ENCODE peak calls at places on chromosomes 1 and 21, in six cellular contexts. A, K, D, S, C and G are unnamed samples.

GRCh38 chr1:226581650-226582330 is 33.2 kb downstream of the STUM start:
- DNase-seq in A (no peak), K (no peak), D (no peak), S (no peak), C (no peak), G (no peak)

GRCh38 chr21:46116189-46116845 is 18.4 kb downstream of the COL6A2 start:
- DNase-seq in A (peak), K (no peak), D (no peak), S (peak), C (no peak), G (peak)

GRCh38 chr1:201139306-201139705 is 12.3 kb upstream of the ASCL5 start:
- DNase-seq in A (no peak), K (no peak), D (no peak), S (no peak), C (no peak), G (no peak)

GRCh38 chr1:185373813-185374524 is 56.9 kb upstream of the IVNS1ABP start:
- DNase-seq in A (peak), K (no peak), D (peak), S (no peak), C (peak), G (no peak)

GRCh38 chr1:8482844-8483436 is 165.0 kb downstream of the SLC45A1 start:
- DNase-seq in A (no peak), K (no peak), D (no peak), S (no peak), C (no peak), G (no peak)

GRCh38 chr1:37294514-37294913 is 179.9 kb upstream of the ZC3H12A start:
- DNase-seq in A (no peak), K (peak), D (no peak), S (no peak), C (no peak), G (no peak)

GRCh38 chr1:198264271-198264670 is 107.5 kb downstream of the NEK7 start:
- DNase-seq in A (no peak), K (no peak), D (no peak), S (no peak), C (no peak), G (no peak)

GRCh38 chr1:213014642-213015041 is 1.0 kb downstream of the ANGEL2 start:
- DNase-seq in A (no peak), K (no peak), D (no peak), S (no peak), C (peak), G (no peak)

GRCh38 chr1:41799723-41800122 is 119.0 kb downstream of the HIVEP3 start:
- DNase-seq in A (no peak), K (no peak), D (no peak), S (no peak), C (peak), G (no peak)

GRCh38 chr1:155069551-155070391 is 6.2 kb downstream of the EFNA4 start:
- DNase-seq in A (no peak), K (no peak), D (no peak), S (no peak), C (no peak), G (no peak)

GRCh38 chr1:226406401-226406881 is 1.5 kb downstream of the PARP1 start:
- DNase-seq in A (no peak), K (no peak), D (no peak), S (no peak), C (no peak), G (no peak)

GRCh38 chr1:239308701-239309333 is 77.6 kb upstream of the CHRM3 start:
- DNase-seq in A (no peak), K (no peak), D (no peak), S (no peak), C (peak), G (no peak)

GRCh38 chr1:20726932-20727745 is 5.4 kb downstream of the SH2D5 start:
- DNase-seq in A (no peak), K (no peak), D (no peak), S (no peak), C (no peak), G (peak)

GRCh38 chr1:119419109-119419508 is 4.2 kb downstream of the HSD3B2 start:
- DNase-seq in A (no peak), K (no peak), D (no peak), S (no peak), C (no peak), G (no peak)

GRCh38 chr1:195608883-195609282 is 999.4 kb downstream of the KCNT2 start:
- DNase-seq in A (no peak), K (no peak), D (no peak), S (no peak), C (no peak), G (no peak)

GRCh38 chr21:15058718-15059316 is 6.0 kb downstream of the NRIP1 start:
- DNase-seq in A (no peak), K (no peak), D (no peak), S (no peak), C (peak), G (no peak)

GRCh38 chr1:224929335-224930237 is at the start of gene DNAH14:
- DNase-seq in A (peak), K (no peak), D (peak), S (no peak), C (peak), G (peak)

GRCh38 chr21:41602511-41602910 is 94.6 kb upstream of the TMPRSS2 start:
- DNase-seq in A (no peak), K (no peak), D (no peak), S (no peak), C (no peak), G (no peak)

GRCh38 chr1:213821943-213822334 is 165.8 kb upstream of the PROX1 start:
- DNase-seq in A (no peak), K (no peak), D (no peak), S (no peak), C (no peak), G (no peak)

GRCh38 chr1:93640656-93641440 is 40.8 kb downstream of the BCAR3 start:
- DNase-seq in A (no peak), K (no peak), D (no peak), S (no peak), C (no peak), G (no peak)

GRCh38 chr1:38279148-38279547 is 232.6 kb upstream of the POU3F1 start:
- DNase-seq in A (no peak), K (no peak), D (no peak), S (no peak), C (no peak), G (no peak)

GRCh38 chr1:153259387-153259786 is at the start of gene LORICRIN:
- DNase-seq in A (no peak), K (no peak), D (no peak), S (no peak), C (no peak), G (no peak)

GRCh38 chr1:82225407-82226197 is 424.9 kb downstream of the ADGRL2 start:
- DNase-seq in A (no peak), K (no peak), D (peak), S (no peak), C (peak), G (no peak)

GRCh38 chr21:46618738-46619369 is 14.0 kb upstream of the S100B start:
- DNase-seq in A (no peak), K (no peak), D (no peak), S (no peak), C (no peak), G (no peak)

GRCh38 chr1:246319111-246319510 is 188.0 kb downstream of the SMYD3 start:
- DNase-seq in A (no peak), K (no peak), D (no peak), S (no peak), C (peak), G (no peak)

GRCh38 chr21:38733973-38734546 is 71.7 kb upstream of the ETS2 start:
- DNase-seq in A (peak), K (peak), D (peak), S (peak), C (peak), G (peak)

GRCh38 chr1:190908691-190909090 is 431.0 kb upstream of the BRINP3 start:
- DNase-seq in A (no peak), K (no peak), D (no peak), S (no peak), C (peak), G (no peak)

GRCh38 chr1:54774820-54775498 is 10.6 kb upstream of the PARS2 start:
- DNase-seq in A (no peak), K (no peak), D (no peak), S (no peak), C (peak), G (no peak)

GRCh38 chr1:17075470-17076255 is 21.8 kb upstream of the SDHB start:
- DNase-seq in A (no peak), K (no peak), D (no peak), S (no peak), C (no peak), G (no peak)

GRCh38 chr1:68213843-68214242 is 18.5 kb downstream of the WLS start:
- DNase-seq in A (peak), K (no peak), D (peak), S (no peak), C (peak), G (peak)